ENCODE peak calls at places on chromosomes 7 and 10, in eight cellular contexts. T is pancreas, G is OCI-LY7, J is A673, A is cardiac muscle cell, K is neural progenitor cell, N is GM23248, S is uterus. L is an unnamed sample.

GRCh38 chr7:14104861-14105260 is 115.4 kb upstream of the ETV1 start:
- DNase-seq in A (no peak), J (no peak), N (no peak), T (no peak), K (peak), S (no peak), G (no peak), L (no peak)

GRCh38 chr7:18572885-18573284 is 77.3 kb downstream of the HDAC9 start:
- DNase-seq in G (peak), K (no peak), N (no peak), J (peak), S (no peak), T (no peak), A (no peak), L (no peak)

GRCh38 chr10:35650894-35651293 is 8.8 kb upstream of the FZD8 start:
- DNase-seq in S (no peak), A (no peak), N (no peak), J (no peak), T (no peak), K (no peak), G (no peak), L (no peak)

GRCh38 chr10:12350167-12350872 is 973 bp downstream of the CAMK1D start:
- DNase-seq in S (peak), G (peak), K (peak), N (peak), J (peak), A (peak), T (peak), L (peak)

GRCh38 chr10:11344550-11344949 is 266.9 kb downstream of the USP6NL start:
- DNase-seq in T (no peak), S (no peak), A (no peak), K (no peak), N (no peak), G (no peak), J (no peak), L (no peak)

GRCh38 chr10:48468130-48468790 is 136.6 kb downstream of the ARHGAP22 start:
- DNase-seq in T (no peak), G (no peak), K (no peak), J (no peak), A (no peak), S (no peak), N (no peak), L (no peak)

GRCh38 chr7:116433246-116433645 is 66.3 kb upstream of the CAV2 start:
- DNase-seq in A (no peak), J (no peak), G (no peak), K (no peak), T (no peak), N (peak), S (no peak), L (no peak)

GRCh38 chr10:29991382-29991781 is 68.0 kb downstream of the JCAD start:
- DNase-seq in G (no peak), J (no peak), A (no peak), N (no peak), K (no peak), S (no peak), T (no peak), L (no peak)

GRCh38 chr10:73907841-73908517 is 3.0 kb upstream of the PLAU start:
- DNase-seq in S (no peak), K (no peak), T (no peak), G (no peak), A (no peak), J (peak), N (peak), L (no peak)

GRCh38 chr7:36047254-36047653 is 105.8 kb upstream of the EEPD1 start:
- DNase-seq in T (no peak), A (no peak), K (no peak), G (peak), S (no peak), J (peak), N (peak), L (no peak)

GRCh38 chr7:90530263-90530662 is 60.8 kb downstream of the PTTG1IP2 start:
- DNase-seq in K (no peak), A (no peak), G (no peak), S (no peak), J (peak), T (no peak), N (peak), L (no peak)

GRCh38 chr10:97690138-97690537 is 3.1 kb upstream of the AVPI1 start:
- DNase-seq in K (no peak), N (peak), G (no peak), J (no peak), T (no peak), S (no peak), A (no peak), L (no peak)

GRCh38 chr7:18402488-18403183 is 92.9 kb upstream of the HDAC9 start:
- DNase-seq in N (peak), T (no peak), A (no peak), G (no peak), K (no peak), J (no peak), S (no peak), L (no peak)

GRCh38 chr7:18927134-18927533 is 190.3 kb downstream of the TWIST1 start:
- DNase-seq in K (no peak), T (no peak), A (no peak), S (no peak), J (no peak), G (no peak), N (peak), L (no peak)

GRCh38 chr7:130912910-130913720 is 179.1 kb upstream of the KLF14 start:
- DNase-seq in J (peak), G (peak), T (no peak), N (peak), A (no peak), K (peak), S (peak), L (peak)

GRCh38 chr10:6580279-6581029 is 378 bp upstream of the PRKCQ start:
- DNase-seq in G (peak), T (peak), A (peak), N (peak), J (peak), S (peak), K (peak), L (peak)

GRCh38 chr10:119770928-119771327 is 45.1 kb downstream of the INPP5F start:
- DNase-seq in J (no peak), K (no peak), G (no peak), N (peak), T (no peak), S (no peak), A (no peak), L (no peak)

GRCh38 chr7:27901028-27901760 is 161.2 kb downstream of the TAX1BP1 start:
- DNase-seq in G (peak), J (no peak), T (no peak), S (no peak), K (no peak), N (peak), A (peak), L (no peak)

DNA sequence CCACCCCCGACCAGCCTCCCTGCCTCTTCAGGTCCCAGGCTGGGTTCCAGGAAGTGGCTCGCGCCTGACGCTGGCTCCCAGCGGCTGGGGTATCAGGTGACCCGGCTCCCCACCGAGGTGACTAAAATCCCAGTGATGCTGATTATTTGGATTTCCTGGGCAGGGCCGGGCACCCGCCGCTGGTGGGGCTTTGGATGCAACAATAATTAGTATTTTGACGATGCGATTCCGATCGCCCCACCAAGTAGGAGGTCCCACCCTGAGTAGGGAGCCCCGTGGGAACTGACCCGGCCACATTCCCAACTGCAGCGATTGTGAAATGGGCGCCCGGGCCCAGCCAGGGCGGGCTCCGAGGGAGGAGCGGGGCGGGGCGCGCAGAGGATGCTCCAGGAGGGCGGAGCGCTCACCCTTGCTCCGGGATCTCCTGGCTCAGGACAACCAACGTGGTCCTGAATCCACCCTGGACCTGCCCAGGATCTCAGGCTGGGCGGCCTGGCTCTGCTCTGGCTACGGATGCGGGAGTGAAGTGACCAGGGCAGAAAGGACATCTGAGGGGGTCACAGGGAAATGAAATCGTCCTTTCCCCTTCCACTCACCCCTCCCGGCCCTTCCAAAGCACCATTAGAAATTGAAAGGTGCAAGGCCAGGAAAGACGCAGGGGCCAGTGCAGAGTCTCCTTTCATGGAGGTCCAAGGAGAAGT is 32.6 kb downstream of the DUSP5 start:
- DNase-seq in T (peak), J (peak), A (peak), S (peak), N (peak), G (no peak), K (peak), L (peak)
- H3K27ac ChIP-seq in T (no peak), J (peak), A (no peak), S (no peak), N (peak), G (no peak), K (no peak), L (no peak)

DNA sequence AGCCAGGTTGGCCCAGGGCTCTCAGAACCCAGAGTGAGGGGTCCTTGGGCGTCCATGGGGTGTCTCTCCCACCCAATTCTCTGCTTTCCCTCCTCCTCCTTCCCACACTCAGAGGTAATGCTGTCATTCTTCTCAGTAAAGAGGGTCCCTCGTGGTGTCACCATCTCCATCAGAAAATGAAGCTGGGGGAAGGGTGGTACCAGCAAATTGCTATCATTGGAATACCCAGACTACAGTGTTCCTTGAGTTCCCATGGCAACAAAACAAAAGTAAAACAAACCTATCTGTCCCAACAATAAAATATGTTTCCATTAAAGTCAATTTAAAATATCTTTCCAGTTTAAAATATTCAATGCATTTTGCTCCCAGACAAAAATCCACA is 181.9 kb downstream of the ARID5B start:
- DNase-seq in T (no peak), S (no peak), J (peak), A (no peak), K (no peak), N (peak), G (no peak), L (no peak)
- H3K27ac ChIP-seq in T (no peak), S (peak), J (peak), A (peak), K (no peak), N (peak), G (peak), L (peak)

DNA sequence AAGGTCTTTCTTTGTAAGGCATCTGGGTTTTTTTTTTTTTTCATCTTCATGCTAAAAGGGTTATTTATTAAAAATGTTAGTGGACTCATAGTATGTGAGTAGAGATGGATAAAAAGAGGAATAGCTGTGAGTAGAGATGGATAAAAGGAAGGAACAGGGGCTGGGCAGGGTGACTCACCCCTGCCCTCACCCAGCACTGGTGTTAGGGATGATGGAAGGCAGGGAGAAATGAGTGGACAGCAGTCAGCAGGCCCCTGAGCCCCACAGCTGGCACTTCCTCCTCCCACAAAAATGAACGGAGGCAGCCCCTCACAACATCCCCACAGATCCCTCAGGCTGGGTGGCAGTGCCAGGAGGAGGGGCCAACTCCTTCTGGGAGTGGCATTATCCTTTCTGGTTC is 39.3 kb downstream of the ANTXRL start:
- DNase-seq in J (no peak), A (no peak), K (no peak), S (no peak), G (no peak), T (no peak), N (peak), L (no peak)
- H3K27ac ChIP-seq in J (no peak), A (no peak), K (no peak), S (no peak), G (no peak), T (no peak), N (no peak), L (no peak)

DNA sequence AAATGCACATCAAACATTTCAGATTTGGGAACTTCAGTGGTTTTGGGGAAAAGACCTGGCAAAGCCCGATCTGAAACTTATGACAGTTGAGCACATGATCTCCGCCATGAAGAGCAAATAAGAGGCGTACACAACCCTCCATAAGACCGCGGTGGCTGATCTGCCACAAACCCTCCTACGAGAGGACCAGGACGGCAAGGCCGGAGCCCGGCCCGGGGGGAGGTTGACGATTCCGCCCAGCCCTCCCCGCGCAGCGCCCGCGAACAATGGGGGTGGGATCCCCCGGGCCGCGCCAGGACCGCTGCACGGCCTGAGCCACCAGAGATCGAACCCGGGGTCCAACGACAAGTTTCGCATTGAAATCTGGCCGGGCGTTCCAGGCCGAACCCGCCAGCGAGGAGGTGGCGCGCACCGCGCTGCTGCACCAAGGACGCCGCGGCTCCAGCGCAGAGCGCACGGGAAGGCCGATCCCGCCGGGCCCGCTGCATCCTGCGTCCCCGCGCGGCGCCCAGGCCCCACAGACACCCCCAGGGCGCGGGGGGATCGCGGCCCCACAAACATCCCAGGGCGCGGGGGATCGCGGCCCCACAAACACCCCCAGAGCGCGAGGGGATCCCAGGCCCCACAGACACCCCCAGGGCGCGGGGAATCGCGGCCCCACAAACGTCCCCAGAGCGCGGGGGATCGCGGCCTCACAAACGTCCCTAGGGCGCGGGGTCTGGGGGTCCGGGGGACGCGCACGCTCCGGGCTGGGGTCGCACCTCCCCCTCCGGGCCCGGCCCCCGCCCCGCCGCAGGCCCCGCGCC is 644 bp downstream of the DIP2C start:
- DNase-seq in J (peak), S (no peak), K (peak), T (peak), N (peak), A (peak), G (no peak), L (peak)
- H3K27ac ChIP-seq in J (peak), S (peak), K (no peak), T (peak), N (peak), A (peak), G (no peak), L (no peak)

DNA sequence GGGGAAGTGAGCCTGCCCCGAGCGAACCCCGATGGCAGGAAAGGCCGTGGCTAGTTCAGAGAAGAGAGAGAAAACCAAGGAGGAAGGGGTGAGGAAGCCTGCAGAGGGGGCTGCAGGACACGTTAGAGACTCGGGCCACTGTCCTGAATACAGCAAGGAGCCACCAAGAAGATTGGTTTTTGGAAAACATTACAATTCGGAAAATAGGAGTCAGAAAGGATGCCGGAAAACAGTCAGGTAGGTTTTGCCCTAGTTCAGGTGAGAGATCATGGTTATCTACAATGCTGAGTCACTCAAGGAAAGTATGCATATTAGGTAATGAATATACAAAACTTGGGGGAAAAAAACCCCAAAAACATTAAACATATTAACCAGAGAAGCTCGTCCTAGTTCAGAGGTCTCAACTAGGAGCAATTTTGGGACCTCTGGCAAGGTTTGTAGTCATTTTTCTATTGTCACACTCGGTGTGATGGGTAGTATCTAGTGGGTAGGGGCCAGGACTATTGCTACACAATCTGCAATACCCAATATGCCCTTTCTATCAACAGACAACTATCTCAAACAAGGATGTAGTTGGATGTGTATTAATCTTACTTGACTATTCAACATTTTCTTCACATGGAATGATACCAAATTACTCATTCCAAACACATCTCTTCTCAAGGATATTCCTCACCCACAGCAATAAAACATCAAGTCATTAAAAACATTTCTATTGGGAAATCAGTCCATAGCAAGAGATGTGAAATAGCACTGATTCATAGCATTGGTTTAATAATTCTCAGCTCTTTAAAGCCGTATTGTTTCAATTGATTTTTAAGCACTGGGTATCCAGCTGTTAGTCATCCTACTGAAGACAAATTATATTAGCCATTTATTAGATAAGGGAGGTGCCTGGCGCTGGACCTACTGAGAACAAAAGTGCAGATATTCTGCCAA is 74.4 kb upstream of the RSU1 start:
- DNase-seq in T (no peak), N (peak), A (peak), K (peak), G (no peak), S (peak), J (peak), L (peak)
- H3K27ac ChIP-seq in T (no peak), N (peak), A (no peak), K (no peak), G (no peak), S (peak), J (no peak), L (no peak)

GRCh38 chr7:2606539-2606936 is 25.2 kb upstream of the TTYH3 start:
- DNase-seq in K (no peak), A (no peak), N (no peak), S (no peak), J (no peak), G (no peak), T (no peak), L (peak)

GRCh38 chr7:2604608-2605174 is 27.1 kb upstream of the TTYH3 start:
- DNase-seq in T (no peak), A (no peak), J (no peak), N (no peak), G (no peak), S (no peak), K (no peak), L (no peak)

GRCh38 chr7:2607913-2608899 is 23.6 kb upstream of the TTYH3 start:
- DNase-seq in J (no peak), A (no peak), K (no peak), N (no peak), T (no peak), G (no peak), S (no peak), L (no peak)

GRCh38 chr7:2607122-2607912 is 24.5 kb upstream of the TTYH3 start:
- DNase-seq in G (no peak), A (no peak), T (no peak), S (no peak), J (no peak), K (no peak), N (peak), L (peak)

GRCh38 chr7:2605608-2606538 is 25.9 kb upstream of the TTYH3 start:
- DNase-seq in A (no peak), J (no peak), T (no peak), G (no peak), S (no peak), K (no peak), N (no peak), L (no peak)
- H3K27ac ChIP-seq in A (no peak), J (no peak), T (no peak), G (no peak), S (no peak), K (no peak), N (no peak), L (no peak)

DNA sequence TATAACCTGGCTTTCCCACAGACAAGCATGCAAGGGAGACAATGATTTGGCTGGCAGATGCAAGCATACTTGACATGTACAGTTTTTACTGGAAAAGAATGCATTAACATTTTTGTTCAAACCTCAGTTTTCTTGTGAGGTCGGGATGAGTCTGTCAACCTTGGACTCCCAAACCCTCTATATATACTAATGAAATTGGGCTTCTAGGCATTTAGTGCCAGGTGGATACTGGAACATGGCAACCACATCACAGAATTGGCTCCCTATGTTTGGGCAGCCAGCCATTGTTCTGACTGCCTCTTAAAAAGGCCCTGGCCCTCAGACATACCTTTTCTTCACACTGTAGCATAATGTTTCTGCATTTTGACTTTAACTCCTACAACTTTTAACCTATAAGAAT is 39.1 kb downstream of the CDK6 start:
- DNase-seq in J (no peak), T (no peak), A (no peak), G (no peak), N (peak), S (no peak), K (no peak), L (no peak)
- H3K27ac ChIP-seq in J (no peak), T (no peak), A (peak), G (no peak), N (peak), S (no peak), K (no peak), L (no peak)

GRCh38 chr7:134829381-134829986 is 50.0 kb downstream of the CALD1 start:
- DNase-seq in A (no peak), N (peak), S (no peak), K (no peak), J (no peak), G (no peak), T (no peak), L (no peak)

GRCh38 chr7:134831862-134832261 is 52.4 kb downstream of the CALD1 start:
- DNase-seq in K (no peak), J (no peak), N (no peak), S (no peak), A (no peak), G (no peak), T (peak), L (peak)

GRCh38 chr7:134834689-134835462 is 55.4 kb downstream of the CALD1 start:
- DNase-seq in J (no peak), K (no peak), N (no peak), T (no peak), S (no peak), A (peak), G (no peak), L (no peak)

GRCh38 chr7:134835463-134835823 is 56.0 kb downstream of the CALD1 start:
- DNase-seq in G (no peak), S (no peak), J (no peak), N (no peak), A (no peak), K (no peak), T (no peak), L (no peak)

GRCh38 chr7:134832367-134832766 is 52.9 kb downstream of the CALD1 start:
- DNase-seq in G (no peak), S (no peak), K (no peak), N (no peak), T (no peak), A (no peak), J (no peak), L (no peak)
- H3K27ac ChIP-seq in G (no peak), S (peak), K (no peak), N (peak), T (no peak), A (peak), J (no peak), L (peak)

GRCh38 chr10:127320176-127320575 is 123.8 kb upstream of the INSYN2A start:
- DNase-seq in G (no peak), T (no peak), S (no peak), N (peak), A (no peak), J (no peak), K (no peak), L (no peak)
- H3K27ac ChIP-seq in G (no peak), T (no peak), S (no peak), N (no peak), A (no peak), J (no peak), K (no peak), L (no peak)